ENCODE peak calls at places on chromosomes 4 and X, in ten cellular contexts. One of them, this sample, is unnamed.

GRCh38 chr4:169167958-169168357 is 102.8 kb downstream of the SH3RF1 start:
- ATAC-seq in stimulated activated memory B cell treated with anti-CD40 and anti-IgM and Interleukin-4, amounts not matched to agents 10 μg/mL and 1 μg/mL and 100 μg/mL, for 72 hours: no peak
- ATAC-seq in central memory CD8-positive, alpha-beta T cell: no peak
- ATAC-seq in esophagus mucosa: no peak
- ATAC-seq in upper lobe of right lung: no peak
- ATAC-seq in natural killer cell: peak
- ATAC-seq in PC-3: no peak
- ATAC-seq in left ventricle myocardium superior: no peak
- ATAC-seq in T-cell: no peak
- ATAC-seq in lung: no peak
- ATAC-seq in this sample: no peak

GRCh38 chrX:130775849-130776248 is 127.2 kb downstream of the ENOX2 start:
- ATAC-seq in stimulated activated memory B cell treated with anti-CD40 and anti-IgM and Interleukin-4, amounts not matched to agents 10 μg/mL and 1 μg/mL and 100 μg/mL, for 72 hours: no peak
- ATAC-seq in central memory CD8-positive, alpha-beta T cell: no peak
- ATAC-seq in esophagus mucosa: no peak
- ATAC-seq in upper lobe of right lung: no peak
- ATAC-seq in natural killer cell: no peak
- ATAC-seq in PC-3: no peak
- ATAC-seq in left ventricle myocardium superior: no peak
- ATAC-seq in T-cell: no peak
- ATAC-seq in lung: no peak
- ATAC-seq in this sample: no peak

GRCh38 chr4:94208918-94209317 is 1.3 kb downstream of the SMARCAD1 start:
- ATAC-seq in stimulated activated memory B cell treated with anti-CD40 and anti-IgM and Interleukin-4, amounts not matched to agents 10 μg/mL and 1 μg/mL and 100 μg/mL, for 72 hours: no peak
- ATAC-seq in central memory CD8-positive, alpha-beta T cell: no peak
- ATAC-seq in esophagus mucosa: no peak
- ATAC-seq in upper lobe of right lung: no peak
- ATAC-seq in natural killer cell: no peak
- ATAC-seq in PC-3: no peak
- ATAC-seq in left ventricle myocardium superior: no peak
- ATAC-seq in T-cell: no peak
- ATAC-seq in lung: no peak
- ATAC-seq in this sample: no peak

GRCh38 chr4:163087805-163088204 is 78.9 kb downstream of the NAF1 start:
- ATAC-seq in stimulated activated memory B cell treated with anti-CD40 and anti-IgM and Interleukin-4, amounts not matched to agents 10 μg/mL and 1 μg/mL and 100 μg/mL, for 72 hours: no peak
- ATAC-seq in central memory CD8-positive, alpha-beta T cell: no peak
- ATAC-seq in esophagus mucosa: no peak
- ATAC-seq in upper lobe of right lung: no peak
- ATAC-seq in natural killer cell: no peak
- ATAC-seq in PC-3: no peak
- ATAC-seq in left ventricle myocardium superior: no peak
- ATAC-seq in T-cell: no peak
- ATAC-seq in lung: no peak
- ATAC-seq in this sample: no peak

GRCh38 chr4:42344260-42344659 is 53.0 kb upstream of the SHISA3 start:
- ATAC-seq in stimulated activated memory B cell treated with anti-CD40 and anti-IgM and Interleukin-4, amounts not matched to agents 10 μg/mL and 1 μg/mL and 100 μg/mL, for 72 hours: no peak
- ATAC-seq in central memory CD8-positive, alpha-beta T cell: no peak
- ATAC-seq in esophagus mucosa: no peak
- ATAC-seq in upper lobe of right lung: no peak
- ATAC-seq in natural killer cell: no peak
- ATAC-seq in PC-3: no peak
- ATAC-seq in left ventricle myocardium superior: no peak
- ATAC-seq in T-cell: no peak
- ATAC-seq in lung: no peak
- ATAC-seq in this sample: no peak

GRCh38 chr4:23333946-23334878 is 555.6 kb downstream of the PPARGC1A start:
- ATAC-seq in stimulated activated memory B cell treated with anti-CD40 and anti-IgM and Interleukin-4, amounts not matched to agents 10 μg/mL and 1 μg/mL and 100 μg/mL, for 72 hours: no peak
- ATAC-seq in central memory CD8-positive, alpha-beta T cell: peak
- ATAC-seq in esophagus mucosa: peak
- ATAC-seq in upper lobe of right lung: peak
- ATAC-seq in natural killer cell: peak
- ATAC-seq in PC-3: peak
- ATAC-seq in left ventricle myocardium superior: peak
- ATAC-seq in T-cell: peak
- ATAC-seq in lung: peak
- ATAC-seq in this sample: no peak

GRCh38 chr4:136395212-136395722 is 1137.0 kb downstream of the PCDH18 start:
- ATAC-seq in stimulated activated memory B cell treated with anti-CD40 and anti-IgM and Interleukin-4, amounts not matched to agents 10 μg/mL and 1 μg/mL and 100 μg/mL, for 72 hours: no peak
- ATAC-seq in central memory CD8-positive, alpha-beta T cell: no peak
- ATAC-seq in esophagus mucosa: no peak
- ATAC-seq in upper lobe of right lung: peak
- ATAC-seq in natural killer cell: no peak
- ATAC-seq in PC-3: no peak
- ATAC-seq in left ventricle myocardium superior: no peak
- ATAC-seq in T-cell: no peak
- ATAC-seq in lung: no peak
- ATAC-seq in this sample: peak

GRCh38 chrX:152821145-152821765 is 9.3 kb downstream of the CETN2 start:
- ATAC-seq in stimulated activated memory B cell treated with anti-CD40 and anti-IgM and Interleukin-4, amounts not matched to agents 10 μg/mL and 1 μg/mL and 100 μg/mL, for 72 hours: no peak
- ATAC-seq in central memory CD8-positive, alpha-beta T cell: no peak
- ATAC-seq in esophagus mucosa: peak
- ATAC-seq in upper lobe of right lung: peak
- ATAC-seq in natural killer cell: no peak
- ATAC-seq in PC-3: no peak
- ATAC-seq in left ventricle myocardium superior: no peak
- ATAC-seq in T-cell: no peak
- ATAC-seq in lung: peak
- ATAC-seq in this sample: peak

GRCh38 chrX:21373637-21374162 is 518 bp upstream of the CNKSR2 start:
- ATAC-seq in stimulated activated memory B cell treated with anti-CD40 and anti-IgM and Interleukin-4, amounts not matched to agents 10 μg/mL and 1 μg/mL and 100 μg/mL, for 72 hours: peak
- ATAC-seq in central memory CD8-positive, alpha-beta T cell: no peak
- ATAC-seq in esophagus mucosa: no peak
- ATAC-seq in upper lobe of right lung: peak
- ATAC-seq in natural killer cell: no peak
- ATAC-seq in PC-3: peak
- ATAC-seq in left ventricle myocardium superior: peak
- ATAC-seq in T-cell: peak
- ATAC-seq in lung: no peak
- ATAC-seq in this sample: peak

GRCh38 chr4:21795091-21795490 is 153.5 kb downstream of the KCNIP4 start:
- ATAC-seq in stimulated activated memory B cell treated with anti-CD40 and anti-IgM and Interleukin-4, amounts not matched to agents 10 μg/mL and 1 μg/mL and 100 μg/mL, for 72 hours: no peak
- ATAC-seq in central memory CD8-positive, alpha-beta T cell: no peak
- ATAC-seq in esophagus mucosa: no peak
- ATAC-seq in upper lobe of right lung: no peak
- ATAC-seq in natural killer cell: no peak
- ATAC-seq in PC-3: no peak
- ATAC-seq in left ventricle myocardium superior: no peak
- ATAC-seq in T-cell: peak
- ATAC-seq in lung: no peak
- ATAC-seq in this sample: no peak

GRCh38 chr4:168879178-168879577 is 130.9 kb downstream of the CBR4 start:
- ATAC-seq in stimulated activated memory B cell treated with anti-CD40 and anti-IgM and Interleukin-4, amounts not matched to agents 10 μg/mL and 1 μg/mL and 100 μg/mL, for 72 hours: peak
- ATAC-seq in central memory CD8-positive, alpha-beta T cell: no peak
- ATAC-seq in esophagus mucosa: no peak
- ATAC-seq in upper lobe of right lung: no peak
- ATAC-seq in natural killer cell: no peak
- ATAC-seq in PC-3: no peak
- ATAC-seq in left ventricle myocardium superior: no peak
- ATAC-seq in T-cell: no peak
- ATAC-seq in lung: no peak
- ATAC-seq in this sample: no peak

GRCh38 chr4:87697272-87697671 is 47.2 kb downstream of the DMP1 start:
- ATAC-seq in stimulated activated memory B cell treated with anti-CD40 and anti-IgM and Interleukin-4, amounts not matched to agents 10 μg/mL and 1 μg/mL and 100 μg/mL, for 72 hours: peak
- ATAC-seq in central memory CD8-positive, alpha-beta T cell: no peak
- ATAC-seq in esophagus mucosa: no peak
- ATAC-seq in upper lobe of right lung: no peak
- ATAC-seq in natural killer cell: no peak
- ATAC-seq in PC-3: no peak
- ATAC-seq in left ventricle myocardium superior: peak
- ATAC-seq in T-cell: no peak
- ATAC-seq in lung: no peak
- ATAC-seq in this sample: no peak

GRCh38 chrX:107449490-107450175 is at the start of gene FRMPD3:
- ATAC-seq in stimulated activated memory B cell treated with anti-CD40 and anti-IgM and Interleukin-4, amounts not matched to agents 10 μg/mL and 1 μg/mL and 100 μg/mL, for 72 hours: no peak
- ATAC-seq in central memory CD8-positive, alpha-beta T cell: no peak
- ATAC-seq in esophagus mucosa: peak
- ATAC-seq in upper lobe of right lung: no peak
- ATAC-seq in natural killer cell: no peak
- ATAC-seq in PC-3: peak
- ATAC-seq in left ventricle myocardium superior: no peak
- ATAC-seq in T-cell: peak
- ATAC-seq in lung: no peak
- ATAC-seq in this sample: peak

This sample was measured in SK-N-SH treated with all-trans-retinoic acid at 6 μM for 48 hours.